ENCODE peak calls at places on chromosomes 2 and 18, in eight cellular contexts. One of them, this sample, is unnamed.

GRCh38 chr18:45845410-45845809 is 19.9 kb downstream of the SIGLEC15 start:
- DNase-seq in GM04504: no peak
- DNase-seq in activated naive CD4-positive, alpha-beta T cell treated with Interleukin-2 at 50 U/mL for 16 hours: no peak
- DNase-seq in ureter: no peak
- DNase-seq in activated gamma-delta T cell treated with anti-CD3 and anti-CD28 coated beads, Interleukin-2, amount 50 U/mL, for 16 hours: no peak
- DNase-seq in M059J: no peak
- DNase-seq in sciatic nerve: no peak
- DNase-seq in hippocampal formation: no peak
- DNase-seq in this sample: no peak

GRCh38 chr18:61236476-61237057 is 96.7 kb upstream of the CDH20 start:
- DNase-seq in GM04504: no peak
- DNase-seq in activated naive CD4-positive, alpha-beta T cell treated with Interleukin-2 at 50 U/mL for 16 hours: no peak
- DNase-seq in ureter: no peak
- DNase-seq in activated gamma-delta T cell treated with anti-CD3 and anti-CD28 coated beads, Interleukin-2, amount 50 U/mL, for 16 hours: no peak
- DNase-seq in M059J: no peak
- DNase-seq in sciatic nerve: no peak
- DNase-seq in hippocampal formation: no peak
- DNase-seq in this sample: no peak

GRCh38 chr2:238015705-238016104 is 45.1 kb upstream of the SCLY start:
- DNase-seq in GM04504: no peak
- DNase-seq in activated naive CD4-positive, alpha-beta T cell treated with Interleukin-2 at 50 U/mL for 16 hours: no peak
- DNase-seq in ureter: no peak
- DNase-seq in activated gamma-delta T cell treated with anti-CD3 and anti-CD28 coated beads, Interleukin-2, amount 50 U/mL, for 16 hours: no peak
- DNase-seq in M059J: no peak
- DNase-seq in sciatic nerve: no peak
- DNase-seq in hippocampal formation: no peak
- DNase-seq in this sample: no peak

GRCh38 chr2:69559696-69560482 is 83.7 kb downstream of the AAK1 start:
- DNase-seq in GM04504: no peak
- DNase-seq in activated naive CD4-positive, alpha-beta T cell treated with Interleukin-2 at 50 U/mL for 16 hours: no peak
- DNase-seq in ureter: no peak
- DNase-seq in activated gamma-delta T cell treated with anti-CD3 and anti-CD28 coated beads, Interleukin-2, amount 50 U/mL, for 16 hours: no peak
- DNase-seq in M059J: peak
- DNase-seq in sciatic nerve: no peak
- DNase-seq in hippocampal formation: peak
- DNase-seq in this sample: peak

GRCh38 chr2:95284886-95285541 is 10.8 kb downstream of the PROM2 start:
- DNase-seq in GM04504: no peak
- DNase-seq in activated naive CD4-positive, alpha-beta T cell treated with Interleukin-2 at 50 U/mL for 16 hours: no peak
- DNase-seq in ureter: no peak
- DNase-seq in activated gamma-delta T cell treated with anti-CD3 and anti-CD28 coated beads, Interleukin-2, amount 50 U/mL, for 16 hours: no peak
- DNase-seq in M059J: no peak
- DNase-seq in sciatic nerve: no peak
- DNase-seq in hippocampal formation: no peak
- DNase-seq in this sample: no peak

GRCh38 chr2:121801916-121802315 is 46.5 kb downstream of the TSN start:
- DNase-seq in GM04504: no peak
- DNase-seq in activated naive CD4-positive, alpha-beta T cell treated with Interleukin-2 at 50 U/mL for 16 hours: no peak
- DNase-seq in ureter: no peak
- DNase-seq in activated gamma-delta T cell treated with anti-CD3 and anti-CD28 coated beads, Interleukin-2, amount 50 U/mL, for 16 hours: no peak
- DNase-seq in M059J: no peak
- DNase-seq in sciatic nerve: no peak
- DNase-seq in hippocampal formation: no peak
- DNase-seq in this sample: no peak

GRCh38 chr2:127575941-127576432 is 40.5 kb downstream of the MYO7B start:
- DNase-seq in GM04504: no peak
- DNase-seq in activated naive CD4-positive, alpha-beta T cell treated with Interleukin-2 at 50 U/mL for 16 hours: no peak
- DNase-seq in ureter: no peak
- DNase-seq in activated gamma-delta T cell treated with anti-CD3 and anti-CD28 coated beads, Interleukin-2, amount 50 U/mL, for 16 hours: no peak
- DNase-seq in M059J: no peak
- DNase-seq in sciatic nerve: no peak
- DNase-seq in hippocampal formation: no peak
- DNase-seq in this sample: no peak

GRCh38 chr2:16662440-16662839 is 3.2 kb downstream of the CYRIA start:
- DNase-seq in GM04504: no peak
- DNase-seq in activated naive CD4-positive, alpha-beta T cell treated with Interleukin-2 at 50 U/mL for 16 hours: no peak
- DNase-seq in ureter: no peak
- DNase-seq in activated gamma-delta T cell treated with anti-CD3 and anti-CD28 coated beads, Interleukin-2, amount 50 U/mL, for 16 hours: no peak
- DNase-seq in M059J: peak
- DNase-seq in sciatic nerve: no peak
- DNase-seq in hippocampal formation: no peak
- DNase-seq in this sample: no peak

GRCh38 chr18:20971886-20972267 is 139.7 kb downstream of the ROCK1 start:
- DNase-seq in GM04504: peak
- DNase-seq in activated naive CD4-positive, alpha-beta T cell treated with Interleukin-2 at 50 U/mL for 16 hours: no peak
- DNase-seq in ureter: no peak
- DNase-seq in activated gamma-delta T cell treated with anti-CD3 and anti-CD28 coated beads, Interleukin-2, amount 50 U/mL, for 16 hours: no peak
- DNase-seq in M059J: peak
- DNase-seq in sciatic nerve: no peak
- DNase-seq in hippocampal formation: no peak
- DNase-seq in this sample: no peak

GRCh38 chr2:3594493-3595281 is at the start of gene COLEC11:
- DNase-seq in GM04504: no peak
- DNase-seq in activated naive CD4-positive, alpha-beta T cell treated with Interleukin-2 at 50 U/mL for 16 hours: no peak
- DNase-seq in ureter: peak
- DNase-seq in activated gamma-delta T cell treated with anti-CD3 and anti-CD28 coated beads, Interleukin-2, amount 50 U/mL, for 16 hours: no peak
- DNase-seq in M059J: no peak
- DNase-seq in sciatic nerve: no peak
- DNase-seq in hippocampal formation: no peak
- DNase-seq in this sample: no peak

GRCh38 chr2:10303174-10303633 is 500 bp downstream of the HPCAL1 start:
- DNase-seq in GM04504: no peak
- DNase-seq in activated naive CD4-positive, alpha-beta T cell treated with Interleukin-2 at 50 U/mL for 16 hours: peak
- DNase-seq in ureter: no peak
- DNase-seq in activated gamma-delta T cell treated with anti-CD3 and anti-CD28 coated beads, Interleukin-2, amount 50 U/mL, for 16 hours: no peak
- DNase-seq in M059J: no peak
- DNase-seq in sciatic nerve: peak
- DNase-seq in hippocampal formation: no peak
- DNase-seq in this sample: no peak

GRCh38 chr2:105087273-105087672 is 49.4 kb downstream of the MRPS9 start:
- DNase-seq in GM04504: no peak
- DNase-seq in activated naive CD4-positive, alpha-beta T cell treated with Interleukin-2 at 50 U/mL for 16 hours: no peak
- DNase-seq in ureter: no peak
- DNase-seq in activated gamma-delta T cell treated with anti-CD3 and anti-CD28 coated beads, Interleukin-2, amount 50 U/mL, for 16 hours: no peak
- DNase-seq in M059J: no peak
- DNase-seq in sciatic nerve: no peak
- DNase-seq in hippocampal formation: no peak
- DNase-seq in this sample: no peak

GRCh38 chr2:172052000-172052983 is 33.0 kb upstream of the DLX1 start:
- DNase-seq in GM04504: peak
- DNase-seq in activated naive CD4-positive, alpha-beta T cell treated with Interleukin-2 at 50 U/mL for 16 hours: no peak
- DNase-seq in ureter: no peak
- DNase-seq in activated gamma-delta T cell treated with anti-CD3 and anti-CD28 coated beads, Interleukin-2, amount 50 U/mL, for 16 hours: no peak
- DNase-seq in M059J: peak
- DNase-seq in sciatic nerve: no peak
- DNase-seq in hippocampal formation: no peak
- DNase-seq in this sample: no peak

GRCh38 chr2:142745691-142746090 is 131.8 kb upstream of the KYNU start:
- DNase-seq in GM04504: no peak
- DNase-seq in activated naive CD4-positive, alpha-beta T cell treated with Interleukin-2 at 50 U/mL for 16 hours: no peak
- DNase-seq in ureter: no peak
- DNase-seq in activated gamma-delta T cell treated with anti-CD3 and anti-CD28 coated beads, Interleukin-2, amount 50 U/mL, for 16 hours: no peak
- DNase-seq in M059J: peak
- DNase-seq in sciatic nerve: no peak
- DNase-seq in hippocampal formation: no peak
- DNase-seq in this sample: no peak

GRCh38 chr2:96527990-96528679 is 8.4 kb upstream of the ARID5A start:
- DNase-seq in GM04504: no peak
- DNase-seq in activated naive CD4-positive, alpha-beta T cell treated with Interleukin-2 at 50 U/mL for 16 hours: peak
- DNase-seq in ureter: peak
- DNase-seq in activated gamma-delta T cell treated with anti-CD3 and anti-CD28 coated beads, Interleukin-2, amount 50 U/mL, for 16 hours: peak
- DNase-seq in M059J: peak
- DNase-seq in sciatic nerve: peak
- DNase-seq in hippocampal formation: no peak
- DNase-seq in this sample: no peak

GRCh38 chr2:240604291-240604938 is 17.9 kb downstream of the CAPN10 start:
- DNase-seq in GM04504: no peak
- DNase-seq in activated naive CD4-positive, alpha-beta T cell treated with Interleukin-2 at 50 U/mL for 16 hours: no peak
- DNase-seq in ureter: no peak
- DNase-seq in activated gamma-delta T cell treated with anti-CD3 and anti-CD28 coated beads, Interleukin-2, amount 50 U/mL, for 16 hours: no peak
- DNase-seq in M059J: peak
- DNase-seq in sciatic nerve: peak
- DNase-seq in hippocampal formation: peak
- DNase-seq in this sample: peak

GRCh38 chr2:121131375-121131774 is 153.6 kb downstream of the TFCP2L1 start:
- DNase-seq in GM04504: no peak
- DNase-seq in activated naive CD4-positive, alpha-beta T cell treated with Interleukin-2 at 50 U/mL for 16 hours: no peak
- DNase-seq in ureter: no peak
- DNase-seq in activated gamma-delta T cell treated with anti-CD3 and anti-CD28 coated beads, Interleukin-2, amount 50 U/mL, for 16 hours: no peak
- DNase-seq in M059J: no peak
- DNase-seq in sciatic nerve: no peak
- DNase-seq in hippocampal formation: no peak
- DNase-seq in this sample: no peak

This sample was measured in frontal cortex.